ENCODE peak calls at places on chromosomes 7 and 10, in ten cellular contexts. R is non-pigmented ciliary epithelial cell; U is OCI-M1; P is amygdala; C is RPMI8226; I is OCI-LY7; L is stimulated activated naive CD8-positive, alpha-beta T cell treated with anti-CD3 and anti-CD28 coated beads, Interleukin-15, Interleukin-2, amounts not matched to agents 100 U/mL and 50 U/mL, for 24 hours; A is HuH-7; Q is HT1080; N is skeletal muscle cell. O is an unnamed sample.
A peak's percentile ranks its signal among the peaks of the same experiment; 100 is the strongest.

GRCh38 chr10:116753759-116754158 is 11.4 kb upstream of the HSPA12A start:
- DNase-seq in R (no peak), U (no peak), P (no peak), C (no peak), I (no peak), L (no peak), A (no peak), Q (peak; percentile 51), N (no peak), O (no peak)

GRCh38 chr7:127979113-127979727 is 52.0 kb downstream of the LRRC4 start:
- DNase-seq in R (no peak), U (no peak), P (no peak), C (no peak), I (no peak), L (no peak), A (no peak), Q (no peak), N (no peak), O (no peak)

GRCh38 chr10:83539528-83540308 is 599.6 kb upstream of the GHITM start:
- DNase-seq in R (no peak), U (no peak), P (no peak), C (no peak), I (no peak), L (no peak), A (no peak), Q (peak; percentile 54), N (peak; percentile 66), O (no peak)

GRCh38 chr7:17185690-17186070 is 112.8 kb upstream of the AHR start:
- DNase-seq in R (peak; percentile 17), U (peak; percentile 80), P (no peak), C (no peak), I (no peak), L (no peak), A (no peak), Q (peak; percentile 72), N (peak; percentile 46), O (no peak)

GRCh38 chr7:31421607-31422006 is 81.1 kb upstream of the NEUROD6 start:
- DNase-seq in R (no peak), U (no peak), P (no peak), C (no peak), I (no peak), L (no peak), A (no peak), Q (no peak), N (no peak), O (no peak)

GRCh38 chr10:102409604-102410426 is 8.8 kb downstream of the PSD start:
- DNase-seq in R (no peak), U (no peak), P (no peak), C (no peak), I (no peak), L (no peak), A (no peak), Q (no peak), N (no peak), O (no peak)

GRCh38 chr10:26931223-26931622 is 70.5 kb upstream of the ABI1 start:
- DNase-seq in R (no peak), U (no peak), P (no peak), C (no peak), I (no peak), L (peak; percentile 47), A (peak; percentile 71), Q (no peak), N (no peak), O (no peak)

GRCh38 chr7:82375068-82375467 is 68.5 kb downstream of the CACNA2D1 start:
- DNase-seq in R (no peak), U (no peak), P (no peak), C (no peak), I (no peak), L (no peak), A (no peak), Q (no peak), N (no peak), O (no peak)

GRCh38 chr7:127809285-127809702 is 157.3 kb downstream of the SND1 start:
- DNase-seq in R (peak; percentile 61), U (peak; percentile 65), P (peak; percentile 28), C (peak; percentile 12), I (no peak), L (no peak), A (no peak), Q (peak; percentile 74), N (peak; percentile 77), O (no peak)

GRCh38 chr7:144437370-144438191 is 34.1 kb upstream of the NOBOX start:
- DNase-seq in R (peak; percentile 36), U (peak; percentile 64), P (peak; percentile 8), C (peak; percentile 70), I (peak; percentile 51), L (peak; percentile 60), A (peak; percentile 30), Q (peak; percentile 65), N (peak; percentile 19), O (no peak)

GRCh38 chr10:102542800-102543418 is 39.1 kb downstream of the SUFU start:
- DNase-seq in R (no peak), U (no peak), P (no peak), C (no peak), I (no peak), L (no peak), A (no peak), Q (no peak), N (no peak), O (no peak)

GRCh38 chr10:118745056-118745455 is 9.7 kb downstream of the CACUL1 start:
- DNase-seq in R (no peak), U (no peak), P (no peak), C (no peak), I (no peak), L (no peak), A (no peak), Q (no peak), N (no peak), O (no peak)

GRCh38 chr10:44980309-44981171 is 1.9 kb upstream of the DEPP1 start:
- DNase-seq in R (no peak), U (peak; percentile 34), P (no peak), C (no peak), I (no peak), L (no peak), A (no peak), Q (peak; percentile 18), N (no peak), O (no peak)

GRCh38 chr10:84156768-84157167 is 16.8 kb upstream of the GPR15LG start:
- DNase-seq in R (no peak), U (peak; percentile 11), P (no peak), C (no peak), I (no peak), L (peak; percentile 60), A (no peak), Q (peak; percentile 81), N (no peak), O (no peak)

GRCh38 chr7:368651-369475 is 78.9 kb downstream of the FOXL3 start:
- DNase-seq in R (no peak), U (no peak), P (no peak), C (no peak), I (no peak), L (no peak), A (no peak), Q (no peak), N (no peak), O (no peak)